ENCODE peak calls at places on chromosomes 3 and 15, in six cellular contexts. Z is SK-N-SH, K is K562, L is HepG2, F is GM12878, S is H1. C is an unnamed sample.

GRCh38 chr3:174356596-174356995 is 502.5 kb upstream of the NAALADL2 start:
- DNase-seq in F (no peak), L (no peak), S (no peak), Z (no peak), K (no peak), C (no peak)

GRCh38 chr3:65268411-65268810 is 580.6 kb upstream of the ADAMTS9 start:
- DNase-seq in K (no peak), F (no peak), L (no peak), Z (no peak), S (no peak), C (no peak)

GRCh38 chr3:130916507-130917167 is 22.8 kb downstream of the ATP2C1 start:
- DNase-seq in L (no peak), K (no peak), Z (no peak), S (no peak), F (no peak), C (no peak)

GRCh38 chr3:115623414-115623868 is at the start of gene GAP43:
- DNase-seq in L (peak), S (peak), Z (peak), K (no peak), F (no peak), C (peak)

GRCh38 chr3:185754920-185755319 is 69.9 kb downstream of the IGF2BP2 start:
- DNase-seq in F (no peak), L (no peak), Z (no peak), K (no peak), S (no peak), C (no peak)

GRCh38 chr3:190117995-190118394 is 2.7 kb downstream of the P3H2 start:
- DNase-seq in F (no peak), S (no peak), Z (no peak), L (no peak), K (no peak), C (no peak)

GRCh38 chr3:124119056-124119721 is 127.3 kb upstream of the ROPN1 start:
- DNase-seq in F (no peak), K (no peak), L (no peak), S (no peak), Z (peak), C (no peak)

GRCh38 chr3:195033531-195034091 is 237.3 kb downstream of the XXYLT1 start:
- DNase-seq in K (no peak), S (no peak), L (peak), F (no peak), Z (no peak), C (no peak)

GRCh38 chr3:27317096-27317495 is 52.1 kb downstream of the NEK10 start:
- DNase-seq in F (no peak), S (no peak), Z (no peak), L (peak), K (no peak), C (peak)

GRCh38 chr3:115704661-115705338 is 81.5 kb downstream of the GAP43 start:
- DNase-seq in S (no peak), F (no peak), L (no peak), K (no peak), Z (no peak), C (no peak)

GRCh38 chr3:106617276-106617675 is 748.5 kb upstream of the CBLB start:
- DNase-seq in Z (no peak), S (no peak), L (no peak), K (no peak), F (no peak), C (no peak)
- TF ChIP-seq CHD2 in Z (no peak), S (no peak), L (no peak), K (no peak), F (no peak), C (no peak)

DNA sequence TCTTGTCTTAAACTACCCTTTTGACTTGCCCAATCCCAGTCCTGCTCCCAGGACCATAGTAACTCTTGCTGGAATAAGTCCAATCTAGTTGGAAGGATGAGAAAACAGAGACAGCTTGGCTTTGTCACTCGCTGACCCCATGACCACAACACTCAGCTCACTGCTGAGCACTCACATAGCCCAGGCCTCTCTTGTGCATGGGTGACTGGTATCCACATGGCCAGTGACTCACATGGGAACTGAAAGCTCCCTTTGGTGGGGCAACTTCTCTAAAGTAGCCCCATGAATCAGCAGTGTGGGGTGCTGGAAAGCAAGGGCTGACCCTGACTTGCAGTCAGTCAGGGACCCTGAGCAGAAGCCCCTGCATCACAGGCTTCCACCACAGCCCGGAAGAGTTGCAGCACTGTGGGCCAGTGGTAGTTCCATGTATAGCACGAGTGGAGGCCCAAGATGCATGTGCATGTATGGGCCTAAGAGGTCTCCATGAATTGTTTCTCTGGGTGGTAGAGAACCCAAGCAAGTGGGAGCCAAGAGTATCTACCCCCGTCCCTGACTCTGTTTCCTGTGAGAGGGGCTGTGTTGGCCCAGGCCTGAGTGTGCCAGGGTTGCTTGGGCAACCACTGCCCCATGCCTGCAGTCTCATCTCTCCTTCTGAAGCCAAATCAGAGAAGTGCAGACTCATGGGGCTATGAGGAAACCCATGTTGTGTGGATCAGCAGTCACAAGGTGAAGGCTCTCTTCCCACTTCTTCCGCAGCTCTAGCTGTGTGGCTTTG is 62.1 kb upstream of the XCR1 start:
- DNase-seq in S (no peak), K (no peak), Z (no peak), L (no peak), F (peak), C (peak)
- H3K27ac ChIP-seq in S (no peak), K (no peak), Z (no peak), L (no peak), F (peak), C (no peak)

DNA sequence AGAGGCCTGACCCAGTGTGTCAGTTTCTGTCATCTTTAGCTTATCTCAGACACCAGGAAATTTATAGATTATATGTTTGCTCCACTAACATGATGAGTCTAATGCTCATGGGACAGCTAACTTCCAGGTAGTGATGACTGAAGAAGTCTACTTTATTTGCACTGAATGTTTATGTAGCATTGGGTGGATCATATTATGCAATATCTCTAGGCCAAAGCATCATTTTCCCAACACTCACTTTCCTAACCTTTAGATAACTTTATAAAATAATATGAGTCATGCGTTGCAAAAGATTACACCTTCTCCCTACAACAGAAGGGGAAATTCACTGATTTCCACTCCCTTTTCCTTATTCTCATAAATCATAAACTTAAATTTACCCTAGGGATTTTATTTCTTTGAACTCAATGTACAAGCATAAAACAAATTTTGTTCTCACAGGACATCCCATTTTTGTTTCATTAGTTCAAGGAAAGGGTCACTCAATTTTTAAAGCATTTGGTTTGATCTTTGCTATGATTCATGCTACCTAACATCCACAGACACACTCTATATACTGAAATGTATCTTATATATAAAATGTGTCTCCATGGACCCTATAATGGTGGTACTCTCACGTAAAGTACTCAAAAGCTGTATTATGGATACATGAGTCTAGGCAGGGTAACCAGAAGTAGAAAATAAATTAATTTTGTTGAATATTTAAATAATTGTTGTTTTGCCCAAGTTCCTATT is 225.2 kb downstream of the WDR72 start:
- DNase-seq in F (no peak), Z (no peak), K (no peak), S (no peak), L (no peak), C (peak)
- TF ChIP-seq CHD2 in F (no peak), Z (no peak), K (no peak), S (no peak), L (no peak), C (no peak)

DNA sequence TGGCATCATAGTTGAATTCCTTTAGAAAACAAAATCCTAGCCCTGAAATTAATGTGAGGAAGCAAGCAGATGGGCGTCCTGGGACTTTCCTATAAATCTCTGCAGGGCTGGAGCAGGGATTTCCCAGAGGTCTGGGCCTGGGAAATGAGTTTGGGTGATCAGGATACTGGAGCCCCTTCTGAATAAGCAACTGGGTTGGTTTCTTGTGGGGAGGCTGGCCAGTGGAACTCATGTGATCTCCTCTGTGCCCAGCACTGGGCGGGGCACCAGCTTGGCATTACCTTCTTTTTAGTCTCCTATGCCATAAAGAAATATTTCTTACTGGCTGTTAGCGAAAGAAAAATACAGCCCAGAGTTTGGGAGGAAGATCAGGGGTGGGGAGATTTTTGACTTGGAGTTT is 1.7 kb downstream of the THSD4 start:
- DNase-seq in S (no peak), F (no peak), K (no peak), L (no peak), Z (no peak), C (no peak)
- H3K27ac ChIP-seq in S (no peak), F (no peak), K (no peak), L (no peak), Z (no peak), C (peak)

GRCh38 chr3:61334783-61335182 is 83.5 kb upstream of the FHIT start:
- DNase-seq in K (no peak), Z (no peak), L (no peak), F (no peak), S (no peak), C (no peak)

GRCh38 chr3:61331937-61332590 is 80.8 kb upstream of the FHIT start:
- DNase-seq in L (no peak), F (no peak), Z (no peak), K (no peak), S (no peak), C (no peak)

DNA sequence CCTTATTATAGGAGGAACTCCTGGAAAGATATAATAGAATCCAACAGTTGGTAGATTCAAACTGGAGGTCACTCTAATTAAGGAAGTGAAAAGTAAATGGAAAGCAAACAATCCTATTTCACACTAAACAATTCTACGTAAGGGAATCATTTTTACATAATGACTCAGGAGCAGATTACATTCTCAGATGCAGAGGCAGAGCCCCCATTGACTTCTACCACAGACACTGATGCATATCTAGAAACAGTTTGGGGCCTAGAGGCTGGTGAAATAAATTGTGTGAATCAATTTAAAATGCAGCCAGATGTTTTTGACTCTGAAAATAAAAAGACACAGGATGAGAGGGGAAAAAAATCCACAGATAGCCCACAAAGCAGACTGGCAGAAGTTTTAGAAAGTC is 82.3 kb upstream of the FHIT start:
- DNase-seq in F (no peak), Z (peak), L (no peak), K (no peak), S (no peak), C (no peak)
- TF ChIP-seq CHD2 in F (no peak), Z (peak), L (no peak), K (no peak), S (no peak), C (no peak)

GRCh38 chr15:73075151-73075859 is 23.0 kb downstream of the NEO1 start:
- DNase-seq in Z (no peak), F (no peak), L (no peak), K (no peak), S (no peak), C (no peak)
- H3K27ac ChIP-seq in Z (peak), F (no peak), L (no peak), K (no peak), S (no peak), C (no peak)

C was measured in A549.